ENCODE peak calls at places on chromosomes 3 and 15, in nine cellular contexts. H is AG20443, W is lower leg skin, X is D341Med, Q is foreskin fibroblast, O is OCI-LY7, F is EH, G is SJSA1, J is EL. E is an unnamed sample.

GRCh38 chr3:104750581-104750980 is 616.1 kb upstream of the ALCAM start:
- DNase-seq in H (peak), W (no peak), X (no peak), Q (peak), O (no peak), F (peak), G (no peak), J (no peak), E (no peak)

GRCh38 chr3:12444582-12445468 is 39.5 kb upstream of the TSEN2 start:
- DNase-seq in H (no peak), W (no peak), X (no peak), Q (peak), O (no peak), F (peak), G (no peak), J (peak), E (no peak)

GRCh38 chr3:151726016-151726415 is 7.7 kb upstream of the AADACL2 start:
- DNase-seq in H (no peak), W (no peak), X (no peak), Q (no peak), O (no peak), F (peak), G (no peak), J (peak), E (no peak)

GRCh38 chr3:57062119-57062631 is 1.7 kb downstream of the SPATA12 start:
- DNase-seq in H (no peak), W (no peak), X (no peak), Q (no peak), O (no peak), F (no peak), G (no peak), J (no peak), E (no peak)

GRCh38 chr15:73237910-73238309 is 130.8 kb downstream of the HCN4 start:
- DNase-seq in H (no peak), W (no peak), X (no peak), Q (no peak), O (no peak), F (no peak), G (no peak), J (no peak), E (no peak)

GRCh38 chr3:40381904-40382616 is 4.9 kb upstream of the ENTPD3 start:
- DNase-seq in H (no peak), W (no peak), X (no peak), Q (no peak), O (no peak), F (no peak), G (no peak), J (no peak), E (no peak)

GRCh38 chr3:184688251-184688851 is 23.5 kb downstream of the MAGEF1 start:
- DNase-seq in H (peak), W (no peak), X (peak), Q (peak), O (no peak), F (peak), G (no peak), J (peak), E (no peak)

GRCh38 chr3:40677749-40678148 is 153.0 kb downstream of the ZNF621 start:
- DNase-seq in H (no peak), W (no peak), X (no peak), Q (no peak), O (no peak), F (no peak), G (no peak), J (no peak), E (no peak)

GRCh38 chr3:8307545-8308110 is 194.0 kb upstream of the LMCD1 start:
- DNase-seq in H (no peak), W (no peak), X (no peak), Q (no peak), O (no peak), F (no peak), G (no peak), J (no peak), E (no peak)

GRCh38 chr3:45182915-45183881 is 37.0 kb upstream of the CDCP1 start:
- DNase-seq in H (peak), W (peak), X (peak), Q (peak), O (no peak), F (peak), G (peak), J (peak), E (no peak)

GRCh38 chr3:133506215-133506901 is 67.1 kb upstream of the CDV3 start:
- DNase-seq in H (no peak), W (no peak), X (no peak), Q (no peak), O (peak), F (no peak), G (no peak), J (no peak), E (no peak)

GRCh38 chr3:21835266-21835665 is 84.3 kb upstream of the ZNF385D start:
- DNase-seq in H (peak), W (no peak), X (no peak), Q (peak), O (no peak), F (peak), G (no peak), J (peak), E (no peak)

GRCh38 chr3:19146685-19147650 is 1.3 kb upstream of the KCNH8 start:
- DNase-seq in H (peak), W (peak), X (peak), Q (peak), O (peak), F (peak), G (peak), J (peak), E (no peak)

E was measured in NK-92 treated with Interleukin-12 subunit alpha and Interleukin-12 subunit beta, amount 100 ng/mL, for 24 hours.